ENCODE peak calls at places on chromosome 1, in seven cellular contexts. D, U, Z, A, H, Y and J are unnamed samples.

GRCh38 chr1:48202030-48202752 is 20.3 kb upstream of the SLC5A9 start:
- DNase-seq in D (peak; percentile 52), U (peak; percentile 49), Z (peak; percentile 51), A (peak; percentile 76), H (peak; percentile 60), Y (peak; percentile 22), J (peak; percentile 70)

GRCh38 chr1:186102559-186103148 is 272.4 kb downstream of the TPR start:
- DNase-seq in D (no peak), U (no peak), Z (no peak), A (no peak), H (no peak), Y (no peak), J (no peak)

GRCh38 chr1:7402548-7402850 is 368.6 kb upstream of the VAMP3 start:
- DNase-seq in D (no peak), U (no peak), Z (no peak), A (no peak), H (no peak), Y (no peak), J (no peak)

GRCh38 chr1:168585191-168585590 is 8.8 kb downstream of the XCL1 start:
- DNase-seq in D (no peak), U (no peak), Z (no peak), A (no peak), H (no peak), Y (no peak), J (no peak)

GRCh38 chr1:47838562-47839459 is 158.4 kb downstream of the TRABD2B start:
- DNase-seq in D (no peak), U (no peak), Z (no peak), A (no peak), H (no peak), Y (no peak), J (no peak)

GRCh38 chr1:226973898-226974543 is 33.9 kb downstream of the COQ8A start:
- DNase-seq in D (no peak), U (no peak), Z (no peak), A (no peak), H (no peak), Y (no peak), J (no peak)

GRCh38 chr1:44676484-44677200 is 2.1 kb downstream of the ARMH1 start:
- DNase-seq in D (no peak), U (no peak), Z (peak; percentile 53), A (no peak), H (no peak), Y (no peak), J (no peak)

GRCh38 chr1:246488674-246489073 is 18.4 kb downstream of the SMYD3 start:
- DNase-seq in D (no peak), U (no peak), Z (no peak), A (no peak), H (no peak), Y (no peak), J (no peak)

GRCh38 chr1:40825430-40825778 is 36.8 kb downstream of the CITED4 start:
- DNase-seq in D (no peak), U (no peak), Z (no peak), A (no peak), H (no peak), Y (no peak), J (no peak)

GRCh38 chr1:165080253-165080896 is 276.1 kb downstream of the LMX1A start:
- DNase-seq in D (no peak), U (no peak), Z (no peak), A (no peak), H (no peak), Y (no peak), J (no peak)

GRCh38 chr1:184754479-184755225 is at the start of gene EDEM3:
- DNase-seq in D (peak; percentile 97), U (peak; percentile 86), Z (peak; percentile 98), A (peak; percentile 100), H (peak; percentile 90), Y (peak; percentile 100), J (peak; percentile 99)

GRCh38 chr1:65605621-65606020 is 185.2 kb downstream of the LEPR start:
- DNase-seq in D (no peak), U (no peak), Z (no peak), A (no peak), H (no peak), Y (no peak), J (no peak)